ENCODE peak calls at places on chromosomes 3 and 15, in eight cellular contexts. O is lower lobe of right lung, G is Peyer's patch, M is endodermal cell, N is psoas muscle, R is heart right ventricle, D is ascending aorta, L is Panc1. K is an unnamed sample. For H3K36me3, the result is how much of the 10 kb centered on the place peaks cover.

GRCh38 chr15:65386376-65386775 is 8.6 kb upstream of the IGDCC3 start:
- DNase-seq in O (no peak), G (no peak), M (no peak), N (peak), R (no peak), D (no peak), L (no peak), K (no peak)

GRCh38 chr3:112638327-112639020 is 2.5 kb downstream of the CCDC80 start:
- DNase-seq in O (no peak), G (no peak), M (no peak), N (no peak), R (peak), D (peak), L (no peak), K (no peak)

GRCh38 chr3:188082040-188082439 is 71.9 kb upstream of the LPP start:
- DNase-seq in O (no peak), G (no peak), M (no peak), N (no peak), R (no peak), D (no peak), L (no peak), K (no peak)

GRCh38 chr3:132804498-132804897 is 82.3 kb upstream of the NPHP3 start:
- DNase-seq in O (no peak), G (no peak), M (no peak), N (no peak), R (no peak), D (no peak), L (no peak), K (no peak)

GRCh38 chr3:99286266-99286845 is 352.0 kb upstream of the COL8A1 start:
- DNase-seq in O (no peak), G (no peak), M (no peak), N (no peak), R (no peak), D (no peak), L (no peak), K (no peak)

GRCh38 chr3:128914966-128915645 is 35.7 kb downstream of the ACAD9 start:
- DNase-seq in O (no peak), G (no peak), M (no peak), N (no peak), R (no peak), D (no peak), L (no peak), K (no peak)

GRCh38 chr15:65920121-65920520 is 50.8 kb downstream of the RAB11A start:
- DNase-seq in O (no peak), G (no peak), M (no peak), N (no peak), R (no peak), D (no peak), L (no peak), K (no peak)

GRCh38 chr15:75230524-75231371 is 27.4 kb upstream of the GOLGA6C start:
- DNase-seq in O (no peak), G (peak), M (peak), N (peak), R (no peak), D (no peak), L (no peak), K (no peak)

GRCh38 chr15:83545803-83546534 is 98.8 kb downstream of the SH3GL3 start:
- DNase-seq in O (no peak), G (no peak), M (no peak), N (no peak), R (no peak), D (no peak), L (no peak), K (no peak)

GRCh38 chr3:100053929-100054620 is 60.2 kb downstream of the FILIP1L start:
- DNase-seq in O (no peak), G (no peak), M (no peak), N (no peak), R (no peak), D (no peak), L (no peak), K (no peak)

GRCh38 chr15:68449389-68449788 is 17.4 kb upstream of the ITGA11 start:
- DNase-seq in O (no peak), G (no peak), M (no peak), N (no peak), R (no peak), D (no peak), L (no peak), K (no peak)

GRCh38 chr3:176375519-176375918 is 821.8 kb downstream of the TBL1XR1 start:
- DNase-seq in O (no peak), G (no peak), M (no peak), N (no peak), R (no peak), D (no peak), L (no peak), K (no peak)

GRCh38 chr15:80160570-80161156 is 7.9 kb downstream of the FAH start:
- DNase-seq in O (peak), G (no peak), M (no peak), N (peak), R (no peak), D (peak), L (no peak), K (no peak)

GRCh38 chr3:183587337-183587736 is 31.8 kb upstream of the KLHL6 start:
- DNase-seq in O (no peak), G (no peak), M (no peak), N (no peak), R (no peak), D (no peak), L (no peak), K (no peak)

GRCh38 chr15:60745469-60745971 is 266.6 kb upstream of the ICE2 start:
- DNase-seq in O (no peak), G (no peak), M (no peak), N (peak), R (peak), D (peak), L (no peak), K (no peak)

GRCh38 chr3:40843851-40844548 is 319.2 kb downstream of the ZNF621 start:
- DNase-seq in O (no peak), G (no peak), M (peak), N (no peak), R (no peak), D (no peak), L (no peak), K (no peak)

GRCh38 chr3:178181085-178181484 is 355.2 kb upstream of the KCNMB2 start:
- DNase-seq in O (no peak), G (no peak), M (no peak), N (no peak), R (no peak), D (no peak), L (no peak), K (no peak)

GRCh38 chr3:178182337-178182761 is 353.9 kb upstream of the KCNMB2 start:
- DNase-seq in O (no peak), G (no peak), M (peak), N (no peak), R (peak), D (no peak), L (no peak), K (no peak)

GRCh38 chr3:178186666-178187065 is 349.6 kb upstream of the KCNMB2 start:
- DNase-seq in O (no peak), G (no peak), M (no peak), N (no peak), R (no peak), D (no peak), L (no peak), K (no peak)

GRCh38 chr3:178181784-178182183 is 354.5 kb upstream of the KCNMB2 start:
- DNase-seq in O (no peak), G (no peak), M (no peak), N (no peak), R (no peak), D (no peak), L (no peak), K (no peak)
- H3K27ac ChIP-seq in O (no peak), G (no peak), M (no peak), N (no peak), R (no peak), D (no peak), L (peak), K (no peak)

GRCh38 chr3:149716984-149717383 is 35.3 kb downstream of the COMMD2 start:
- DNase-seq in O (no peak), G (no peak), M (no peak), N (no peak), R (no peak), D (no peak), L (no peak), K (no peak)

GRCh38 chr3:149717391-149718056 is 34.8 kb downstream of the COMMD2 start:
- DNase-seq in O (no peak), G (no peak), M (peak), N (no peak), R (no peak), D (peak), L (peak), K (peak)

GRCh38 chr3:149715247-149715646 is 37.0 kb downstream of the COMMD2 start:
- DNase-seq in O (no peak), G (no peak), M (no peak), N (no peak), R (no peak), D (no peak), L (no peak), K (no peak)

GRCh38 chr3:149723781-149724180 is 28.5 kb downstream of the COMMD2 start:
- DNase-seq in O (no peak), G (no peak), M (no peak), N (no peak), R (no peak), D (no peak), L (no peak), K (no peak)

DNA sequence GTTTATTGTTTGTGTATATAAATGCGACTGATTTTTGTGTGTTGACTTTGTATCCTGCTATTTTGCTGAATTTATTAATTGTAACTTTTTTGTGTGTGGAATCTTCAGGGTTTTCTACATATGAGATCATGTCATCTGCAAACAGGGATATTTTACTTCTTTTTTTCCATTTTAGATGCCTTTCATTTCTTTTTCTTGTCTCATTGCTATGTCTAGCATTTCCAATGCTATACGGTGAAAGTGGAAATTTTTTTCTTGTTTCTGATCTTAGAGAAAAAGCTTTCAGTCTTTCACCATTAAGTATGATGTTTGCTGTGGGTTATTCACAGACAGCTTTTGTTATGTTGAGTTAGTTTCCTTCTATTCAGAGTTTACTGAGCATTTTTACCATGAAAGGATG is 31.4 kb downstream of the COMMD2 start:
- DNase-seq in O (no peak), G (no peak), M (no peak), N (no peak), R (no peak), D (no peak), L (no peak), K (no peak)
- TF ChIP-seq CTCF in O (no peak), G (no peak), M (no peak), N (no peak), R (no peak), D (no peak), L (no peak), K (no peak)

GRCh38 chr3:194780706-194781105 is 95.0 kb downstream of the FAM43A start:
- DNase-seq in O (no peak), G (no peak), M (peak), N (no peak), R (no peak), D (no peak), L (no peak), K (no peak)

GRCh38 chr3:194779729-194780224 is 94.1 kb downstream of the FAM43A start:
- DNase-seq in O (no peak), G (no peak), M (peak), N (no peak), R (no peak), D (no peak), L (no peak), K (no peak)

GRCh38 chr3:194775266-194775665 is 89.6 kb downstream of the FAM43A start:
- DNase-seq in O (no peak), G (no peak), M (no peak), N (no peak), R (no peak), D (no peak), L (no peak), K (no peak)

GRCh38 chr3:194775731-194776130 is 90.0 kb downstream of the FAM43A start:
- DNase-seq in O (no peak), G (no peak), M (no peak), N (no peak), R (no peak), D (no peak), L (no peak), K (no peak)

DNA sequence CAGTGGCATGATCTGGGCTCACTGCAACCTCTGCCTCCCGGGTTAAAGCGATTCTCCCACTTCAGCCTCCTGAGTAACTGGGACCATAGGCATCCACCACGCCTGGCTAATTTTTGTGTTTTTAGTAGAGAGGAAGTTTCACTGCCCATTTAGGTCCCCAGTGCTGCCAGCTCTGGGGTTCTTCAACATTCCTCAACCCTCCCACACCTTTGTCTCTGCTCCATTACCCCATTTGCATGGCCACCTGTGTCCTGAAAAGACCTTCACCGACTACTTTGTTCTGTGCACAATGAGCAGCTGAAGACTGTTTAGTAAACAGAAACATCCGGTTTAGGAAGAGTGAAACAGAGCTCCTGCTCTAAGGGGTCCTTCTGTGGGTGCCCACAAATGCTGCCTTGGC is 92.0 kb downstream of the FAM43A start:
- DNase-seq in O (no peak), G (no peak), M (peak), N (no peak), R (no peak), D (no peak), L (no peak), K (no peak)
- H3K36me3 ChIP-seq in O (under half), G (under half), M (under half), N (under half), R (under half), D (under half), L (under half), K (under half)

DNA sequence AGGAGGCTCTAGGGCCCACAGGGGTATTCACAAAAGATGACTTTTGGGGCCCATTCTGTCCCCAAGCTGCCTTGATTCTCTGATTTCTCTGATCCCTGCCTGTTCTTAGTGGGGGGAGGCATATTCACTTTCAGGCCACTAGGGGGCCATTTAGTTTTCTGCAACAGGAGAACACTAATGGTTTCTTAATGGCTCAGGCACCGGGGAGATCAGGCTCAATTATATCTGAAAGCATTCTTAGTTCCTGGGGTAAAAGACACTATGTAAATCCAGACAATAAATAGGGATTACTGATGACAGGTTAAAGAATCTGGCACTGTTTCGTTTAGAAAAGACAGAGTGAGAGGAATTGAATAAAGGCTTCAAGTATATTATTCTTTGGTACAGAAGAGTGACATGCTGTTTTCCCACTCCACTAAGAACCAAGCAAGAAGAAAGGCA is 2.5 kb upstream of the INAFM2 start:
- DNase-seq in O (no peak), G (no peak), M (peak), N (no peak), R (no peak), D (no peak), L (no peak), K (no peak)
- H3K27ac ChIP-seq in O (no peak), G (no peak), M (no peak), N (peak), R (no peak), D (peak), L (no peak), K (peak)

DNA sequence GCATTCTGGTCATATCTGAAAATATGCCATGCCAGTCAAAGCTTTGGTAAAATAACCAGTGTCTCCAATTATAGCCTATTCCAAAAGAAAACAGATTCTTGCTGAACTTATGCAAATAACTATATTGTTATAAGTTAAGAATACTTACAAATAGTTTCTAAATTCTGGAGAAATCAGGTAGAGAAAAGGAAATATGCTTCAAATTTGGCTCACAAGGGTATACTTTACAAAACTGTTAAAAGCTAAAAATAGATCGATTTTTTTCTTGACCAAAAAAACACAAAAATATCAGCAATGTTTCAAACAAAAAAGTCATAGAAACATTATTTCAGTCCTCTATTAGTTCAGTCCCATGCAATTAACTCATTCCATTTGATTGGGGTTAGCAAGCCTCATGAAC is 23.7 kb downstream of the SETMAR start:
- DNase-seq in O (no peak), G (no peak), M (no peak), N (no peak), R (no peak), D (no peak), L (no peak), K (no peak)
- TF ChIP-seq CTCF in O (no peak), G (no peak), M (no peak), N (no peak), R (no peak), D (no peak), L (no peak), K (no peak)

DNA sequence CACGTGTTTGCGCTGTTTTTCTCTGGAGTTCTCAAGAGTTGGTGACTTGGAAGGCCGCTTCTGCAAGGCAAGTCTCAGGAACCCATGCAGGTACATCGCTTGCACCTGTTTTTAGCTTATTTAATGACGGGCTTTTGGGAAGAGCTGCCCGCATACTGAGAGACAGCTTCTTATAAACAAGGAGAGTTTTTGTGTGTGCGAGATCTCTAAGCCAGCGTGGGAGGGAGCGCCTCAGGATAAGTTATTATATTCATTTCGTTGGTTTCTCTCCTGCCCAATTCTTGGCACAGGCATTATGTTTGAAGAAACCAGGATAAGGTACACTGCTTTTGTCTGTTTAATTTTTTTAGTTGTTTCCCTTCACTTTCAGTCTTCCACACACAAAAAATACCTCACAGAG is 11.4 kb upstream of the SACM1L start:
- DNase-seq in O (no peak), G (no peak), M (no peak), N (no peak), R (no peak), D (no peak), L (no peak), K (no peak)
- H3K36me3 ChIP-seq in O (half or more), G (under half), M (half or more), N (under half), R (under half), D (half or more), L (under half), K (under half)

GRCh38 chr15:41476416-41477048 is 17.1 kb upstream of the ITPKA start:
- DNase-seq in O (no peak), G (peak), M (no peak), N (no peak), R (no peak), D (no peak), L (no peak), K (no peak)
- H3K27ac ChIP-seq in O (no peak), G (no peak), M (no peak), N (no peak), R (peak), D (no peak), L (no peak), K (no peak)

GRCh38 chr3:169060037-169060436 is 603.5 kb downstream of the MECOM start:
- DNase-seq in O (no peak), G (no peak), M (no peak), N (no peak), R (no peak), D (no peak), L (no peak), K (no peak)
- TF ChIP-seq CTCF in O (no peak), G (no peak), M (peak), N (no peak), R (no peak), D (peak), L (no peak), K (no peak)

GRCh38 chr3:46918634-46919033 is 41.1 kb downstream of the PTH1R start:
- DNase-seq in O (no peak), G (no peak), M (no peak), N (peak), R (no peak), D (no peak), L (no peak), K (no peak)
- H3K36me3 ChIP-seq in O (half or more), G (under half), M (half or more), N (under half), R (under half), D (half or more), L (under half), K (under half)